ENCODE peak calls at places on chromosomes 13 and 19, in eight cellular contexts. Q, N, A, R, M, W, I and D are unnamed samples.

GRCh38 chr13:110617326-110618072 is 2.2 kb downstream of the NAXD start:
- DNase-seq in Q (no peak), N (peak), A (no peak), R (no peak), M (peak), W (no peak), I (peak), D (no peak)

GRCh38 chr19:49859838-49860715 is 7.3 kb downstream of the PNKP start:
- DNase-seq in Q (no peak), N (peak), A (no peak), R (no peak), M (no peak), W (no peak), I (no peak), D (no peak)

GRCh38 chr19:48246101-48246500 is 9.6 kb downstream of the CARD8 start:
- DNase-seq in Q (no peak), N (no peak), A (no peak), R (no peak), M (no peak), W (no peak), I (no peak), D (no peak)

GRCh38 chr19:12730054-12730453 is 4.4 kb downstream of the TRIR start:
- DNase-seq in Q (no peak), N (no peak), A (no peak), R (no peak), M (no peak), W (no peak), I (no peak), D (no peak)

GRCh38 chr19:1847684-1848398 is 442 bp downstream of the REXO1 start:
- DNase-seq in Q (no peak), N (peak), A (no peak), R (no peak), M (peak), W (peak), I (no peak), D (no peak)

GRCh38 chr19:43407416-43408005 is 7.2 kb upstream of the TEX101 start:
- DNase-seq in Q (no peak), N (no peak), A (no peak), R (no peak), M (no peak), W (no peak), I (no peak), D (no peak)

GRCh38 chr13:47621931-47622330 is 379.1 kb downstream of the SUCLA2 start:
- DNase-seq in Q (no peak), N (no peak), A (no peak), R (no peak), M (peak), W (no peak), I (no peak), D (no peak)

GRCh38 chr13:65965496-65965895 is 1264.6 kb downstream of the PCDH9 start:
- DNase-seq in Q (no peak), N (no peak), A (no peak), R (no peak), M (peak), W (no peak), I (no peak), D (no peak)

GRCh38 chr19:7879102-7879770 is 5.0 kb upstream of the PRR36 start:
- DNase-seq in Q (no peak), N (no peak), A (no peak), R (no peak), M (no peak), W (no peak), I (no peak), D (no peak)